ENCODE peak calls at places on chromosomes 13 and 19, in seven cellular contexts. L, B, C, U, Y, V and O are unnamed samples.

GRCh38 chr13:102128216-102128800 is 273.5 kb downstream of the FGF14 start:
- DNase-seq in L (no peak), B (no peak), C (peak; percentile 14), U (no peak), Y (no peak), V (no peak), O (no peak)

GRCh38 chr13:94480672-94481145 is 1.2 kb upstream of the DCT start:
- DNase-seq in L (no peak), B (no peak), C (peak; percentile 11), U (no peak), Y (no peak), V (no peak), O (no peak)

GRCh38 chr13:27421101-27421881 is 3.1 kb upstream of the GTF3A start:
- DNase-seq in L (no peak), B (no peak), C (no peak), U (no peak), Y (no peak), V (no peak), O (no peak)

GRCh38 chr19:37991841-37992248 is 84.8 kb downstream of the SIPA1L3 start:
- DNase-seq in L (no peak), B (no peak), C (no peak), U (no peak), Y (no peak), V (no peak), O (no peak)

GRCh38 chr19:27672309-27673047 is 1540.5 kb downstream of the UQCRFS1 start:
- DNase-seq in L (no peak), B (no peak), C (no peak), U (no peak), Y (no peak), V (no peak), O (no peak)

GRCh38 chr13:41352935-41353801 is 42.1 kb downstream of the NAA16 start:
- DNase-seq in L (no peak), B (peak; percentile 76), C (peak; percentile 5), U (peak; percentile 13), Y (peak; percentile 78), V (no peak), O (no peak)

GRCh38 chr13:28723806-28724205 is 5.0 kb upstream of the SLC46A3 start:
- DNase-seq in L (no peak), B (no peak), C (no peak), U (no peak), Y (no peak), V (peak; percentile 76), O (no peak)

GRCh38 chr19:2191456-2191931 is 27.8 kb downstream of the DOT1L start:
- DNase-seq in L (no peak), B (no peak), C (no peak), U (no peak), Y (no peak), V (peak; percentile 67), O (no peak)

GRCh38 chr13:98775844-98776598 is 23.5 kb upstream of the SLC15A1 start:
- DNase-seq in L (no peak), B (no peak), C (peak; percentile 76), U (no peak), Y (no peak), V (peak; percentile 57), O (no peak)

GRCh38 chr19:4724252-4724514 is 541 bp upstream of the DPP9 start:
- DNase-seq in L (no peak), B (no peak), C (no peak), U (no peak), Y (no peak), V (no peak), O (no peak)

GRCh38 chr13:35411059-35411744 is 65.3 kb downstream of the MAB21L1 start:
- DNase-seq in L (no peak), B (no peak), C (no peak), U (no peak), Y (no peak), V (no peak), O (no peak)

GRCh38 chr13:95058680-95059079 is 242.6 kb downstream of the ABCC4 start:
- DNase-seq in L (no peak), B (no peak), C (no peak), U (no peak), Y (no peak), V (no peak), O (no peak)

GRCh38 chr19:944171-944567 is 18.3 kb downstream of the ARID3A start:
- DNase-seq in L (no peak), B (no peak), C (no peak), U (no peak), Y (no peak), V (no peak), O (no peak)

GRCh38 chr13:114034481-114034891 is 60.6 kb upstream of the C13orf46 start:
- DNase-seq in L (no peak), B (no peak), C (no peak), U (peak; percentile 46), Y (no peak), V (no peak), O (no peak)

GRCh38 chr19:51931921-51932320 is 4.6 kb downstream of the ZNF613 start:
- DNase-seq in L (no peak), B (no peak), C (no peak), U (no peak), Y (no peak), V (no peak), O (no peak)
- H3K9me3 ChIP-seq in L (peaks cover 43% of the 10 kb centered on the region), B (peaks cover 6% of the 10 kb centered on the region), C (peaks cover 23% of the 10 kb centered on the region), U (peaks cover 16% of the 10 kb centered on the region), Y (peaks cover 70% of the 10 kb centered on the region), V (no peaks in the 10 kb centered on the region), O (peaks cover 28% of the 10 kb centered on the region)

GRCh38 chr13:110963554-110963970 is 48.7 kb upstream of the ANKRD10 start:
- DNase-seq in L (no peak), B (no peak), C (no peak), U (no peak), Y (no peak), V (no peak), O (no peak)

GRCh38 chr13:110965755-110966134 is 50.9 kb upstream of the ANKRD10 start:
- DNase-seq in L (no peak), B (no peak), C (no peak), U (no peak), Y (no peak), V (no peak), O (no peak)

GRCh38 chr13:110961959-110962358 is 47.1 kb upstream of the ANKRD10 start:
- DNase-seq in L (no peak), B (no peak), C (no peak), U (no peak), Y (no peak), V (no peak), O (no peak)

GRCh38 chr13:110965038-110965754 is 50.3 kb upstream of the ANKRD10 start:
- DNase-seq in L (no peak), B (no peak), C (peak; percentile 25), U (no peak), Y (peak; percentile 2), V (no peak), O (no peak)

DNA sequence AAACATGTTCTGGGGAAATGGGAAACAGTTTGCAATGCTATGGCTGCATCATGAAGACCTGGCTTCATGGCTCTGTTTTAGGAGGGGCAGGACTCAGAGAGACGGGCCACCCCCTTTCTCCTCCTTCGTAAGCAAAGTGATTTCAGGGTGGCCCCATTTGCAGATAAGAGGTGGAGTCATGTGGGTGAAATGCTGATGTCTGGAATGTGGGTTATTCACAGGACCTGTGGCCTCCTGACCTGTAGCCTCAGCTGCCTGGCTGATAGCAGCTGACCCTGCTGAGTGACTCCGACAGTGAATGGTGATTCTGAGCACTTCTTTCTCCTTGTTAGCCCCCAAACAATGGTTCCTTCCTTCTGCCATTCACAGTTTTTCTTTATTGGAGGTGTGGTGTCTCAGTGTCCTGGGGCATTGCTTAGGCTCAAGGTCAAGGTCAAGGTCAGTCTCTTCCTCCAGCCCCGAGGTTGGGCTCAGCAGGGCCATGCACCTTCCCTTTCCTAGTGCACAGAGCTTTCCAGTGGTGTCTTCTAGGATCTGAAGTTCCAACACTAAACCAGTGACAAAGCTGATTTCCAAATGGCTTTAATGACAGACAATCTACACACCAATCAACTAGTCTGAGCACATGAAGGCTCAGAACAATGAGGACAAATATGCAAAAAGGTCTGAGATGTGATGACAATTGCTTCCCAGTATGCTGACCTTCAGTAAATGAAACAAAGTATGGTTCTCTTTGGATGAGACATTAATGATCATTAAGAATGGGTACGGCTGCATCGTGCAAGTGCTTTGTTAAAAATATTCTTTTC is 49.6 kb upstream of the ANKRD10 start:
- DNase-seq in L (no peak), B (no peak), C (no peak), U (no peak), Y (no peak), V (no peak), O (no peak)
- H3K9me3 ChIP-seq in L (peaks cover 13% of the 10 kb centered on the region), B (no peaks in the 10 kb centered on the region), C (peaks cover 15% of the 10 kb centered on the region), U (peaks cover 22% of the 10 kb centered on the region), Y (peaks cover 10% of the 10 kb centered on the region), V (no peaks in the 10 kb centered on the region), O (peaks cover 6% of the 10 kb centered on the region)

GRCh38 chr19:51788936-51789795 is 5.8 kb upstream of the FPR3 start:
- DNase-seq in L (no peak), B (no peak), C (no peak), U (no peak), Y (no peak), V (no peak), O (no peak)

GRCh38 chr19:51794865-51795490 is at the start of gene FPR3:
- DNase-seq in L (no peak), B (no peak), C (no peak), U (no peak), Y (no peak), V (no peak), O (no peak)

GRCh38 chr19:51796195-51796679 is 1.3 kb downstream of the FPR3 start:
- DNase-seq in L (no peak), B (no peak), C (no peak), U (no peak), Y (no peak), V (no peak), O (no peak)

GRCh38 chr19:51793994-51794393 is 963 bp upstream of the FPR3 start:
- DNase-seq in L (no peak), B (no peak), C (no peak), U (no peak), Y (no peak), V (no peak), O (no peak)

DNA sequence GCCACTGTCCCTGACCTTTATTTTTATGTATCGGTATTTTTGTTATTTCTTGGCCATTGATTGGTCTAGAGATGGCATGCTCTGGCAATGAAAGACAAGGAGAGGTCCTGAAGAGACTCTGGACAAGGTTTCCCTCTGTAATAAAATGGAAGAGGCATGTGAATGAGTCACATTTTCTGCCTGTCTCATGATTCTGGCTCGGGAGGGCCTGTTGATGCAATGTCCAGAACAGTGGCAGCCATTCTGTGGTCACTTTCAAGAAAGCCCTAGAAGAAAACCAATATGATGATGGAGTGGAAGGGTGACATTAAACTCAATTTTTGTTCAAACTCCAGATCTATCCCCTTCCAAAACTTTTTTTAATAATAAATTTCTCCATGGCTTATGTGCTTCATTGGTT is 2.0 kb upstream of the FPR3 start:
- DNase-seq in L (no peak), B (no peak), C (no peak), U (no peak), Y (no peak), V (no peak), O (no peak)
- H3K9me3 ChIP-seq in L (no peaks in the 10 kb centered on the region), B (no peaks in the 10 kb centered on the region), C (no peaks in the 10 kb centered on the region), U (peaks cover 4% of the 10 kb centered on the region), Y (peaks cover 3% of the 10 kb centered on the region), V (no peaks in the 10 kb centered on the region), O (peaks cover 5% of the 10 kb centered on the region)

GRCh38 chr13:50012396-50013169 is 2.7 kb upstream of the KCNRG start:
- DNase-seq in L (no peak), B (no peak), C (no peak), U (no peak), Y (no peak), V (no peak), O (no peak)
- H3K9me3 ChIP-seq in L (no peaks in the 10 kb centered on the region), B (no peaks in the 10 kb centered on the region), C (no peaks in the 10 kb centered on the region), U (no peaks in the 10 kb centered on the region), Y (no peaks in the 10 kb centered on the region), V (no peaks in the 10 kb centered on the region), O (no peaks in the 10 kb centered on the region)